ENCODE peak calls at places on chromosomes 13 and 19, in eight cellular contexts. G is pons, L is GM12864, J is NCI-H524, N is transverse colon, P is EL, K is upper lobe of right lung, Z is GF-D8. C is an unnamed sample.

GRCh38 chr13:71879129-71879535 is 12.1 kb upstream of the DACH1 start:
- DNase-seq in N (no peak), L (peak), K (no peak), P (no peak), J (peak), G (peak), Z (peak), C (peak)

GRCh38 chr13:111967572-111968201 is 99.3 kb upstream of the SOX1 start:
- DNase-seq in N (no peak), Z (no peak), K (no peak), G (peak), P (no peak), L (no peak), J (peak), C (no peak)

GRCh38 chr19:31675187-31675913 is 326.1 kb upstream of the TSHZ3 start:
- DNase-seq in P (peak), J (no peak), L (no peak), K (no peak), N (no peak), Z (no peak), G (no peak), C (no peak)

GRCh38 chr19:3313199-3313575 is 53.2 kb upstream of the NFIC start:
- DNase-seq in Z (no peak), K (no peak), J (no peak), L (no peak), N (no peak), G (no peak), P (no peak), C (no peak)

GRCh38 chr13:112674412-112675383 is 15.1 kb upstream of the ATP11A start:
- DNase-seq in L (no peak), N (no peak), G (no peak), P (no peak), Z (no peak), K (peak), J (no peak), C (no peak)

GRCh38 chr19:50460161-50460765 is 16.0 kb upstream of the EMC10 start:
- DNase-seq in G (no peak), P (peak), K (no peak), Z (no peak), J (no peak), L (peak), N (no peak), C (no peak)

GRCh38 chr19:45125975-45126493 is 33.1 kb downstream of the PPP1R37 start:
- DNase-seq in L (no peak), N (peak), J (peak), P (peak), K (peak), Z (no peak), G (peak), C (peak)

GRCh38 chr19:55483681-55484361 is 1.2 kb upstream of the NAT14 start:
- DNase-seq in Z (no peak), G (no peak), N (no peak), L (no peak), K (no peak), P (no peak), J (no peak), C (no peak)

GRCh38 chr19:33830264-33830663 is 33.6 kb downstream of the KCTD15 start:
- DNase-seq in L (no peak), G (no peak), N (no peak), P (no peak), K (no peak), J (no peak), Z (no peak), C (no peak)

GRCh38 chr19:2624537-2625091 is 77.9 kb downstream of the GNG7 start:
- DNase-seq in J (no peak), Z (peak), G (no peak), N (no peak), L (no peak), P (no peak), K (peak), C (no peak)

C was measured in bronchial epithelial cell.